ENCODE peak calls at places on chromosomes 7 and 10, in four cellular contexts. P, X, O and H are unnamed samples.

GRCh38 chr10:3580565-3580964 is 204.4 kb downstream of the KLF6 start:
- DNase-seq in P (no peak), X (no peak), O (no peak), H (no peak)

GRCh38 chr10:96397902-96398301 is 39.1 kb upstream of the OPALIN start:
- DNase-seq in P (no peak), X (no peak), O (no peak), H (no peak)

GRCh38 chr10:112678581-112678980 is 231.6 kb downstream of the VTI1A start:
- DNase-seq in P (no peak), X (no peak), O (no peak), H (peak)

GRCh38 chr10:86365346-86366032 is 1.1 kb downstream of the GRID1 start:
- DNase-seq in P (no peak), X (no peak), O (no peak), H (no peak)

GRCh38 chr10:33100996-33101747 is 143.1 kb upstream of the ITGB1 start:
- DNase-seq in P (no peak), X (no peak), O (no peak), H (no peak)

GRCh38 chr10:124493191-124493936 is 31.7 kb downstream of the LHPP start:
- DNase-seq in P (no peak), X (no peak), O (no peak), H (no peak)

GRCh38 chr7:55019691-55020480 is 1.1 kb downstream of the EGFR start:
- DNase-seq in P (no peak), X (no peak), O (no peak), H (no peak)

GRCh38 chr7:98555403-98555802 is 61.7 kb upstream of the NPTX2 start:
- DNase-seq in P (no peak), X (no peak), O (no peak), H (no peak)

GRCh38 chr10:113094114-113094486 is 144.1 kb downstream of the TCF7L2 start:
- DNase-seq in P (no peak), X (no peak), O (peak), H (no peak)

GRCh38 chr10:100043796-100044195 is 34.0 kb upstream of the DNMBP start:
- DNase-seq in P (no peak), X (no peak), O (no peak), H (no peak)

GRCh38 chr10:90930971-90931841 is 10.3 kb upstream of the ANKRD1 start:
- DNase-seq in P (no peak), X (peak), O (no peak), H (peak)

GRCh38 chr10:103695584-103696005 is 159.8 kb downstream of the SH3PXD2A start:
- DNase-seq in P (no peak), X (no peak), O (no peak), H (no peak)

GRCh38 chr7:151792011-151792410 is 84.9 kb downstream of the PRKAG2 start:
- DNase-seq in P (no peak), X (no peak), O (no peak), H (no peak)

GRCh38 chr10:104122273-104123107 is 519 bp downstream of the SFR1 start:
- DNase-seq in P (no peak), X (no peak), O (no peak), H (no peak)

GRCh38 chr10:60434418-60435046 is 44.9 kb upstream of the ANK3 start:
- DNase-seq in P (peak), X (no peak), O (no peak), H (peak)
- TF ChIP-seq BRCA1 in P (no peak), X (no peak), O (no peak), H (no peak)

GRCh38 chr10:11023009-11023408 is 5.3 kb downstream of the CELF2 start:
- DNase-seq in P (no peak), X (no peak), O (peak), H (no peak)
- TF ChIP-seq CTCF in P (no peak), X (no peak), O (no peak), H (no peak)

GRCh38 chr10:500876-501275 is 188.6 kb downstream of the DIP2C start:
- DNase-seq in P (no peak), X (no peak), O (no peak), H (no peak)

GRCh38 chr10:497289-497688 is 192.2 kb downstream of the DIP2C start:
- DNase-seq in P (no peak), X (no peak), O (no peak), H (no peak)

GRCh38 chr10:499991-500390 is 189.5 kb downstream of the DIP2C start:
- DNase-seq in P (no peak), X (no peak), O (no peak), H (no peak)

GRCh38 chr10:498760-499435 is 190.6 kb downstream of the DIP2C start:
- DNase-seq in P (no peak), X (no peak), O (no peak), H (no peak)

DNA sequence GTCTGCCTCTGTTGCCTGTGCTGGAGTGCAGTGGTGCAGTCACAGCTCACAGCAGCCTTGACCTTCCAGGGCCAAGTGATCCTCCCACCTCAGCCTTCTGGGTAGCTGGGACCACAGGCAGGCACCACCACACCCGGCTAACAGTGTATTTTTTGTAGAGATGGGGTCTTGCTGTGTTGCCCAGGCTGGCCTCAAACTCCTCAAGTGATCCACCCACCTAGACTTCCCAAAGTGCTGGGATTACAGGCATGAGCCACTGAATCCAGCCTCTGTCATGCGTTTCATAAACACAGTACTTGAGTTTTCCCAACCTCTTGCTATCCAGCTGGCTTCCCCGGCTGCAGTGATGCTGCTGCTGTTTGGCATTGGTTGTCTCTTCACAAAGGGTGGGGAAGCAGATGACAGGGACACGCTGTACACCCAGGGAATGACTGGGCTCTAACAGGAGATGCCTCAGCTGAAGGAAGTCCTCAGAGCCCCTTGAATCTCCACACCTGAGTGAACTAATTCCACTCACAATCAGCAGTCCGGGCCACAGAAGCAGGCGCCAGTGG is 191.5 kb downstream of the DIP2C start:
- DNase-seq in P (no peak), X (no peak), O (no peak), H (no peak)
- TF ChIP-seq BRCA1 in P (no peak), X (no peak), O (no peak), H (no peak)

GRCh38 chr7:155466814-155467675 is 9.1 kb downstream of the EN2 start:
- DNase-seq in P (no peak), X (no peak), O (no peak), H (peak)
- TF ChIP-seq CTCF in P (no peak), X (peak), O (no peak), H (no peak)

GRCh38 chr7:65872776-65873581 is at the start of gene VKORC1L1:
- DNase-seq in P (peak), X (peak), O (peak), H (peak)
- TF ChIP-seq BRCA1 in P (no peak), X (no peak), O (no peak), H (no peak)

DNA sequence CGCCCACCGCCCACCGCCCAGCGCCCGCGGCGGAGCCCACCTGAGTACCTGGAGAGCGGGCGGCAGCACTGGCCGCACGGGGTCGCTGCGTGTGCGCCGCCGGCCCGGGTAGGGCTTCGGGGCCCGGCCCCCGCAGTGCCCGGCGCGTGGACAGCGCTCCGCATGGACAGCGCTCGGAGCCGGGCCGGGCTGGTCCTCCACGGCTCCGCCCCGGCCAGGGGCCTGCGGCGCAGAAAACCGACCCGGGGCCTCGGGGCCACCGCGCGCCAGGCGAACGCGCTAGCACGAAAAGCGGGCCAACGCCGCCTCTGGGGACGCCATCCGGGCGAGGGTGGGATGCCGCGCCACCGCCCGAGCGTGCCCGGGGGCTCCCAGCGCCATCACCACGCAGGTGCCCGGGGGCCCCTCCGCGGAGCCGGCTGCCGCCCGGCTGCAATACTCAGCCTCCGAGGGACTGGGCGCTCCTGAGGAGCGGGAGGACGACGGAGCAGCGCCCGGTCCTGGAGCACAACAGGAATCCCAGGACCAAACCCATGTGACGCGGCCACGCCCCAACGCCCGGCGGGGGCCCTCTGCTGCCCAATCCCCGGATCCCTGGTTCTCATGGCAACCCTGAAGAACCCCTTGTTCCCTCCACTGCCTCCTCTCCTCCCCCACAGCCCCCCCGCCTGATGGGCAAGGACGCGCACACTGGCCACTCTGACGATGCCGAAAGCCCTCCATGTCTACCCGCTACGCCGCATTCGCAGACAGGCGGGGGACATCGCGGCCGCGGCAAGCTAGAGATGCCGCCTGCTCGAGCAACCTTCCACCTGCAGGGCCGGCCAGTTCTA is at the start of gene GRB10:
- DNase-seq in P (peak), X (no peak), O (no peak), H (no peak)
- TF ChIP-seq CTCF in P (no peak), X (peak), O (no peak), H (peak)